ENCODE peak calls at places on chromosomes 2 and 18, in nine cellular contexts. Y is fibroblast of the aortic adventitia; V is neuronal stem cell; N is GM23248; L is mammary epithelial cell; U is colonic mucosa; C is cardiac muscle cell; S is left lung; G is CD4-positive, CD25-positive, alpha-beta regulatory T cell. Q is an unnamed sample.

GRCh38 chr2:191713837-191714236 is 35.9 kb downstream of the NABP1 start:
- DNase-seq in Y (no peak), V (no peak), N (no peak), L (peak), U (no peak), C (no peak), S (peak), G (no peak), Q (no peak)

GRCh38 chr2:95334916-95335641 is 37.9 kb downstream of the KCNIP3 start:
- DNase-seq in Y (peak), V (no peak), N (peak), L (peak), U (no peak), C (no peak), S (no peak), G (no peak), Q (no peak)

GRCh38 chr18:58249677-58250076 is 205.7 kb downstream of the NEDD4L start:
- DNase-seq in Y (peak), V (no peak), N (peak), L (no peak), U (no peak), C (no peak), S (no peak), G (no peak), Q (no peak)

GRCh38 chr2:149076863-149077412 is 38.4 kb downstream of the LYPD6B start:
- DNase-seq in Y (no peak), V (no peak), N (no peak), L (no peak), U (no peak), C (peak), S (no peak), G (no peak), Q (no peak)

GRCh38 chr18:65459741-65460140 is 291.1 kb upstream of the CDH7 start:
- DNase-seq in Y (no peak), V (no peak), N (no peak), L (no peak), U (no peak), C (no peak), S (no peak), G (no peak), Q (no peak)

GRCh38 chr18:29883114-29883513 is 1159.4 kb downstream of the DSC3 start:
- DNase-seq in Y (no peak), V (no peak), N (no peak), L (no peak), U (no peak), C (no peak), S (no peak), G (no peak), Q (peak)

GRCh38 chr2:88754585-88755305 is 63.3 kb downstream of the RPIA start:
- DNase-seq in Y (no peak), V (no peak), N (no peak), L (no peak), U (no peak), C (no peak), S (no peak), G (no peak), Q (peak)

GRCh38 chr2:221443631-221444030 is 128.5 kb downstream of the EPHA4 start:
- DNase-seq in Y (no peak), V (no peak), N (peak), L (no peak), U (no peak), C (no peak), S (no peak), G (no peak), Q (no peak)

GRCh38 chr18:62877448-62878221 is 162.3 kb downstream of the PHLPP1 start:
- DNase-seq in Y (peak), V (peak), N (peak), L (no peak), U (no peak), C (peak), S (no peak), G (no peak), Q (no peak)

GRCh38 chr2:101223814-101224231 is 28.9 kb upstream of the CNOT11 start:
- DNase-seq in Y (no peak), V (no peak), N (peak), L (no peak), U (no peak), C (no peak), S (no peak), G (no peak), Q (peak)

GRCh38 chr2:127659408-127660290 is 13.7 kb downstream of the GPR17 start:
- DNase-seq in Y (no peak), V (no peak), N (no peak), L (no peak), U (no peak), C (no peak), S (peak), G (no peak), Q (no peak)

GRCh38 chr2:60806988-60807681 is 51.1 kb downstream of the PAPOLG start:
- DNase-seq in Y (peak), V (no peak), N (peak), L (peak), U (no peak), C (peak), S (no peak), G (no peak), Q (peak)

GRCh38 chr2:15630958-15631719 is 39.5 kb downstream of the DDX1 start:
- DNase-seq in Y (no peak), V (no peak), N (no peak), L (no peak), U (no peak), C (no peak), S (no peak), G (no peak), Q (no peak)

GRCh38 chr2:150938586-150938985 is 323.1 kb downstream of the RBM43 start:
- DNase-seq in Y (peak), V (no peak), N (peak), L (no peak), U (no peak), C (no peak), S (no peak), G (no peak), Q (no peak)

GRCh38 chr18:36350839-36351474 is 53.4 kb downstream of the FHOD3 start:
- DNase-seq in Y (no peak), V (no peak), N (no peak), L (no peak), U (no peak), C (no peak), S (no peak), G (no peak), Q (no peak)

GRCh38 chr2:46493241-46493970 is 14.0 kb downstream of the TMEM247 start:
- DNase-seq in Y (peak), V (no peak), N (peak), L (peak), U (no peak), C (peak), S (no peak), G (no peak), Q (no peak)

GRCh38 chr2:238009563-238009962 is 42.7 kb downstream of the UBE2F start:
- DNase-seq in Y (no peak), V (no peak), N (no peak), L (no peak), U (no peak), C (no peak), S (no peak), G (no peak), Q (no peak)

GRCh38 chr18:50410894-50411293 is 36.0 kb downstream of the SKA1 start:
- DNase-seq in Y (peak), V (no peak), N (peak), L (peak), U (no peak), C (no peak), S (no peak), G (no peak), Q (no peak)

GRCh38 chr2:18987592-18988073 is 370.8 kb downstream of the OSR1 start:
- DNase-seq in Y (peak), V (no peak), N (peak), L (peak), U (peak), C (peak), S (no peak), G (no peak), Q (peak)

GRCh38 chr2:58734365-58734764 is 493.2 kb upstream of the FANCL start:
- DNase-seq in Y (no peak), V (no peak), N (peak), L (peak), U (no peak), C (no peak), S (no peak), G (no peak), Q (no peak)

GRCh38 chr18:8948471-8949149 is 153.9 kb upstream of the NDUFV2 start:
- DNase-seq in Y (peak), V (no peak), N (peak), L (peak), U (no peak), C (no peak), S (no peak), G (no peak), Q (peak)

DNA sequence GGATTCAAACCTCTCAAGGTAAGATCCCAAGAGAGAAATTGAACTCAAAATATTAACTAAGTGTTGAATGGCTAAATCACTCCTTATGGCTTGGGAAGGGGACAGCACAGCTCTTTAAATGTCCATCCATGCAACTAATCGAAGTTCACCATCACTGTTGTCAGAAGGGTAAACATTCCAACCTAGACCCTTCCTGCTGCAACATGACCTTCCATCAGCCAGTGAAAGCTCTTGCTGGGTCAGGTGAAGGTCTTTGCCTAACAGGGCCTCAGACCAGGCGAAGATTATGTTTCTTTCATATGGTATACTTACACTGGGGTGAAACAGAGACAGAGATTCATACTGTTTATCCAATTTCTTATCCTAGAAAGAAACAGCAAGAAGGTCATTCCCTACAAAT is 16.4 kb downstream of the IAH1 start:
- DNase-seq in Y (no peak), V (no peak), N (no peak), L (no peak), U (no peak), C (no peak), S (no peak), G (no peak), Q (no peak)
- H3K4me3 ChIP-seq in Y (no peak), V (no peak), N (no peak), L (no peak), U (no peak), C (no peak), S (no peak), G (no peak), Q (no peak)

GRCh38 chr2:197598450-197598849 is 76.9 kb downstream of the RFTN2 start:
- DNase-seq in Y (no peak), V (no peak), N (no peak), L (no peak), U (no peak), C (no peak), S (no peak), G (no peak), Q (no peak)

GRCh38 chr2:197600306-197600705 is 75.1 kb downstream of the RFTN2 start:
- DNase-seq in Y (no peak), V (no peak), N (no peak), L (no peak), U (no peak), C (no peak), S (no peak), G (no peak), Q (no peak)

GRCh38 chr2:197599285-197599965 is 76.0 kb downstream of the RFTN2 start:
- DNase-seq in Y (peak), V (no peak), N (peak), L (peak), U (no peak), C (no peak), S (no peak), G (peak), Q (peak)

GRCh38 chr2:197606180-197606579 is 69.2 kb downstream of the RFTN2 start:
- DNase-seq in Y (no peak), V (no peak), N (no peak), L (no peak), U (no peak), C (no peak), S (no peak), G (no peak), Q (no peak)

GRCh38 chr2:197604117-197604516 is 71.3 kb downstream of the RFTN2 start:
- DNase-seq in Y (no peak), V (no peak), N (no peak), L (no peak), U (no peak), C (no peak), S (no peak), G (no peak), Q (no peak)
- H3K4me3 ChIP-seq in Y (no peak), V (no peak), N (no peak), L (no peak), U (no peak), C (no peak), S (no peak), G (no peak), Q (no peak)

GRCh38 chr18:26544459-26544858 is 3.9 kb downstream of the KCTD1 start:
- DNase-seq in Y (no peak), V (no peak), N (no peak), L (no peak), U (no peak), C (no peak), S (no peak), G (no peak), Q (no peak)

GRCh38 chr18:26546875-26547301 is 1.5 kb downstream of the KCTD1 start:
- DNase-seq in Y (no peak), V (no peak), N (no peak), L (no peak), U (peak), C (no peak), S (peak), G (no peak), Q (no peak)

GRCh38 chr18:26546170-26546874 is 2.0 kb downstream of the KCTD1 start:
- DNase-seq in Y (peak), V (no peak), N (no peak), L (peak), U (no peak), C (no peak), S (no peak), G (no peak), Q (peak)

GRCh38 chr18:26545737-26546136 is 2.6 kb downstream of the KCTD1 start:
- DNase-seq in Y (no peak), V (no peak), N (no peak), L (no peak), U (no peak), C (no peak), S (no peak), G (no peak), Q (no peak)

DNA sequence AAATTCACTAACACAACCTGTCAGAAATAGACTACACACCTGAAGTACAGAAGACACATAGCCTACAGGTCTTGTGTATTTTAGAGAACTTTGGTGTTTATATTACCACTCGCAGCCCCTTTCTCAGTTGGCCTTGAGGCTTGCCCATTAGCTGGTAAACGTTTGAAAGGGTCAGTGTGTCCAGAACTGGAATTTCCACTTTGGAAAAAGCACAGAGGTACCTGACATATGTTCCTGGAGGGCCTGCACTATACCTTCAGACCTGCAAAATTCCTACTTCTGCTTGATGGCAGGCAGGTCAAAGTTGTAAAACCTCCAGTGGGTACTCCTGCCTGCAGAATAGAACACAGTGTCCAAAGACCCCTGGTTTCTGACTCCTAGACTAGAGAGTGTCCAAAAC is 3.0 kb downstream of the KCTD1 start:
- DNase-seq in Y (no peak), V (no peak), N (no peak), L (no peak), U (no peak), C (no peak), S (no peak), G (no peak), Q (no peak)
- H3K4me3 ChIP-seq in Y (no peak), V (no peak), N (peak), L (peak), U (no peak), C (peak), S (no peak), G (no peak), Q (no peak)

DNA sequence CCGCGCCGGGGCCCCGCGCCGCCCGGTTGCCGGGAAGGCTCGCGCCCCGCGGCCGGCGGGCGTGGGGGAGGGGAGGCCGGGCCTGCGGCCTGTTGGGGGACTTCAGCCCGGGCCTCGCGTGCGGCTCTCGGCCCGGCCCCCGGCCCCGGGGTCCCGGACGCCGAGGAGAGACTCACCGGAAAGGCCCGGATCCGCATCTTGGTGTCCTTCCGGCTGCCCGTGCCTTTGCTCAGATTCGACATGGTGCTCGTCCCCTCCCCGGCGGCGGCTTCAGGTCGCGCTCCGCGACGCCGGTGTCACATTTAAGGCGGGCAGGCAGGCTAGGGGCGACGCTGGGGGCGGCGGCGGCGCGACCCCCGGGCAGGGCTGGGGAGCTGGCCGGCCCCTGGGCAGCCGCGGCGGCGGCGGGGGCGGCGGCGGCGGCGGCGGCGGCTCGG is 377 bp downstream of the CUL3 start:
- DNase-seq in Y (no peak), V (no peak), N (peak), L (peak), U (peak), C (peak), S (peak), G (peak), Q (no peak)
- H3K4me3 ChIP-seq in Y (peak), V (peak), N (peak), L (peak), U (peak), C (peak), S (peak), G (no peak), Q (peak)

GRCh38 chr2:111117666-111118454 is 2.9 kb upstream of the BCL2L11 start:
- DNase-seq in Y (peak), V (peak), N (peak), L (peak), U (peak), C (peak), S (peak), G (no peak), Q (no peak)

GRCh38 chr2:111120253-111121027 is at the start of gene BCL2L11:
- DNase-seq in Y (peak), V (peak), N (peak), L (peak), U (peak), C (peak), S (peak), G (peak), Q (peak)

GRCh38 chr2:111119847-111120252 is 864 bp upstream of the BCL2L11 start:
- DNase-seq in Y (no peak), V (peak), N (no peak), L (no peak), U (no peak), C (peak), S (no peak), G (no peak), Q (no peak)

GRCh38 chr2:111118455-111119003 is 2.2 kb upstream of the BCL2L11 start:
- DNase-seq in Y (no peak), V (peak), N (no peak), L (no peak), U (peak), C (no peak), S (peak), G (no peak), Q (no peak)

DNA sequence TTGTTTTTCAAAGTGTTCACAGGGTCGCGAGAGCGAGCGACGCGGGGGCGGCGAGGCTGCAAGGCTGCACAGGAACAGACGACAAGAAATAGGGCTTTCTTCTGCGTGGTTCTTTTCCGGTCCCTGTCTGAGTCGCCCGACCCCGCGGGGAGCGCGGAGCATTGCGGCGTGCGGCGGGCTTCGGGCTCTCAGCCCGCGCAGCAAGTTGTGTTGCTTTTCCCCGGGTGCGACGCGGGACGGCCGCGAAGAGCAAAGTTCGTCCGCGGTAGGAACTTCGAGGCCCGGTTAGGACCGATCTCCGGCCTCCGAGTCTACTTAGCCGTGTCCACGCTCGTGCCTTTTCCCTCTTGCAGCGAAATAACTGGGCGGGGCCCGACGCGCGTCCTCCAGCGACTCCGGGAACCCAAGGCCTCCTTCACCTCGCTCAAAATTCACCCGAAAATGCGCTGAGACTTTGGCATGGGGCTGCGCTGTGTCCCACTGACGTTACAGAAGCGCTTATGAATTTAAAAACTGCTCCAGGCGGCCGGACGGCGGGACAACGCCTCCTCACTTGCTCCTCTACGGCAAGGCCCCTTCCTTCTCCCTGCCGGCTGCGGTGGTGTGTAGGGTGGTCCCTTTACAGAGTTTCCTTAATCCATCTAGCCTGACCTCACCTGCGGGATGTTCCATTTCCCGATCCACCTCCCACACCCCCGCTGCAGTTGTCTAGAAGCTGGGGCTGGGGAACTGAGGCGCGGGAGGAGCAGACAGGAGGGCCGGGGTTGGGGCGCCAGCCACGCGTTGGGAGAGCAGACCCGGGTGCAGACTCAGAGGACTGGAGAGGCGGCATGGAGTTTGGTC is 1.5 kb upstream of the BCL2L11 start:
- DNase-seq in Y (no peak), V (peak), N (peak), L (no peak), U (peak), C (peak), S (peak), G (peak), Q (no peak)
- H3K4me3 ChIP-seq in Y (no peak), V (peak), N (no peak), L (no peak), U (peak), C (peak), S (peak), G (peak), Q (peak)

DNA sequence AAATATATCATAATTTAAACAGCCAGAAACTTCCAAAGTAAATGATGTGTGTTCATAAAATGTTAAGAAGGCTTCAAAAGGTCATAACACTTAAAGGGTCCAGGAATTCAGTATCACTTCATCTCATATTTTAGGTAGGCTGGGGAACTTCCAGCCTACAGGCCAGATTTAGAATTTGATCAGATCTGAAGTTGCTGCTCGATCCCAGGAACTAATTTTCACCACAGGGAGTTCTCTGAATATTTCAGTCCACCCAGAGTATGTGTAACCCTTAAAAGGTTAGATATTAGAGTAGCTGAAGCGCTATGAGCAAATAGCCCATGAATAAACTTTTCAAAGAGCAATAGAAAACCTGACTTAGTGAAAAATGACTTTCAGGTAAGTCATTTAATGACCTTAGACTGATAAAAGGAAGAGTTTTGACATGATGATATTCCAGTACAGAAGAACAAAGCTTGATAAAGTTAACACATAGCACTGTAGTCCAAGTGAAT is 1.7 kb downstream of the WIPF1 start:
- DNase-seq in Y (no peak), V (no peak), N (peak), L (no peak), U (no peak), C (no peak), S (no peak), G (no peak), Q (no peak)
- H3K4me3 ChIP-seq in Y (no peak), V (no peak), N (no peak), L (no peak), U (peak), C (no peak), S (peak), G (peak), Q (no peak)

GRCh38 chr18:31499157-31499524 is 1.2 kb downstream of the DSG2 start:
- DNase-seq in Y (no peak), V (no peak), N (no peak), L (peak), U (no peak), C (no peak), S (no peak), G (no peak), Q (no peak)
- H3K4me3 ChIP-seq in Y (no peak), V (no peak), N (no peak), L (peak), U (peak), C (peak), S (peak), G (no peak), Q (peak)